ENCODE peak calls at places on chromosomes 3 and 15, in eight cellular contexts. B is H54, N is IMR-90, M is Peyer's patch, L is heart left ventricle, W is ovary, Q is lower leg skin, Y is endothelial cell of umbilical vein. O is an unnamed sample.
A peak's percentile ranks its signal among the peaks of the same experiment; 100 is the strongest.

GRCh38 chr3:195060531-195061385 is 210.2 kb downstream of the XXYLT1 start:
- DNase-seq in B (no peak), N (no peak), W (no peak), M (peak; percentile 36), L (no peak), Y (no peak), Q (no peak), O (no peak)

GRCh38 chr15:77031376-77032050 is 36.6 kb downstream of the PSTPIP1 start:
- DNase-seq in L (peak; percentile 17), M (peak; percentile 46), N (peak; percentile 44), W (no peak), Q (no peak), Y (no peak), B (no peak), O (no peak)

GRCh38 chr15:40065166-40065565 is 26.2 kb upstream of the SRP14 start:
- DNase-seq in L (no peak), M (no peak), B (no peak), W (no peak), Q (no peak), N (no peak), Y (no peak), O (no peak)

GRCh38 chr3:192915306-192915705 is 2.4 kb downstream of the MB21D2 start:
- DNase-seq in Y (peak; percentile 32), B (no peak), N (peak; percentile 68), W (no peak), M (no peak), Q (no peak), L (no peak), O (no peak)

GRCh38 chr3:106176734-106177133 is 307.9 kb upstream of the CBLB start:
- DNase-seq in B (no peak), Y (peak; percentile 5), N (peak; percentile 23), M (no peak), L (no peak), W (no peak), Q (no peak), O (no peak)

GRCh38 chr3:66803206-66803605 is 194.9 kb upstream of the KBTBD8 start:
- DNase-seq in N (no peak), M (no peak), W (no peak), Y (peak; percentile 17), L (no peak), B (peak; percentile 7), Q (no peak), O (no peak)

GRCh38 chr3:8595252-8595934 is 49.2 kb downstream of the SSUH2 start:
- DNase-seq in B (no peak), Y (no peak), Q (no peak), L (no peak), N (no peak), W (no peak), M (no peak), O (no peak)

GRCh38 chr3:108838411-108838810 is 15.8 kb downstream of the TRAT1 start:
- DNase-seq in N (no peak), B (no peak), M (no peak), Y (no peak), L (no peak), W (no peak), Q (no peak), O (no peak)

GRCh38 chr3:60064210-60065178 is 1014.7 kb upstream of the CFAP20DC start:
- DNase-seq in B (no peak), N (peak; percentile 61), L (no peak), W (no peak), Y (no peak), Q (no peak), M (no peak), O (no peak)

GRCh38 chr15:77025941-77026411 is 31.1 kb downstream of the PSTPIP1 start:
- DNase-seq in M (peak; percentile 34), W (peak; percentile 10), Q (no peak), Y (no peak), N (no peak), B (no peak), L (no peak), O (no peak)

GRCh38 chr3:179977356-179977755 is 59.4 kb downstream of the PEX5L start:
- DNase-seq in M (no peak), W (no peak), Y (no peak), L (no peak), B (no peak), Q (no peak), N (no peak), O (no peak)

GRCh38 chr15:90451215-90451850 is 63.3 kb downstream of the IQGAP1 start:
- DNase-seq in W (no peak), B (no peak), L (no peak), N (peak; percentile 87), Q (no peak), Y (no peak), M (no peak), O (no peak)

GRCh38 chr3:40615110-40615915 is 90.6 kb downstream of the ZNF621 start:
- DNase-seq in N (no peak), Q (no peak), B (no peak), Y (no peak), M (no peak), W (no peak), L (no peak), O (no peak)

GRCh38 chr3:50623840-50624474 is 7.0 kb downstream of the MAPKAPK3 start:
- DNase-seq in M (no peak), L (no peak), Y (peak; percentile 40), Q (no peak), W (no peak), B (no peak), N (peak; percentile 22), O (no peak)

GRCh38 chr3:1823867-1824266 is 274.8 kb upstream of the CNTN4 start:
- DNase-seq in B (no peak), Y (no peak), Q (no peak), W (no peak), N (no peak), L (no peak), M (no peak), O (no peak)

GRCh38 chr15:81531141-81531592 is 157.2 kb upstream of the TMC3 start:
- DNase-seq in L (no peak), Q (no peak), B (no peak), M (no peak), Y (peak; percentile 98), W (no peak), N (peak; percentile 10), O (no peak)

GRCh38 chr15:52800852-52801747 is 11.0 kb upstream of the ONECUT1 start:
- DNase-seq in Q (no peak), N (no peak), W (no peak), L (no peak), Y (no peak), M (no peak), B (no peak), O (no peak)

GRCh38 chr3:32276279-32276841 is 37.9 kb downstream of the CMTM8 start:
- DNase-seq in Q (peak; percentile 35), N (peak; percentile 8), Y (peak; percentile 60), M (no peak), W (no peak), L (no peak), B (no peak), O (no peak)

DNA sequence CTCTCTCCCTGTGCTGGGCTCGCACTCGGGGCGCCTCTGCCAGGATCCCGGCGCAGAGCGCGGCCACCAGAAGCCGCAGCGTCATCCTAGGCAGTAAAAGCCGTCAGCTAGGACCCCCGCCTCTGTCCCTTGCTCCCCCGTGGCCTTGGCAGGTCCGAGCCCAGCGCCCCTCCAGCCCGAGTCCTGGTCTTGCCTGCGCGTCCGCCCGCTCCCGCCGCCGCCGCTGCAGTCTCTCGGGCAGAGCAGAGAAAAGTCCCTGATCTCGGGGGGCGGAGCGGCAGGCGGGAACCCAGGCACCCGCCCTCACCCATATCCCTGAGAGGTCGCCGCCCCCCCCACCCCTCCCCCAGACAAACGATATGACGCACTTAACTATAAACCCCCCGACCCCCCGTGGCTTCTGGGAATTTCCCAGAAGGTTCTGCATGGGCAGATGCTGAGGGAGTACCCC is at the start of gene COL7A1:
- DNase-seq in W (peak; percentile 54), N (no peak), L (no peak), Y (no peak), Q (no peak), M (no peak), B (no peak), O (no peak)
- TF ChIP-seq POLR2A in W (no peak), N (peak; percentile 36), L (no peak), Y (no peak), Q (no peak), M (no peak), B (peak; percentile 86), O (no peak)

DNA sequence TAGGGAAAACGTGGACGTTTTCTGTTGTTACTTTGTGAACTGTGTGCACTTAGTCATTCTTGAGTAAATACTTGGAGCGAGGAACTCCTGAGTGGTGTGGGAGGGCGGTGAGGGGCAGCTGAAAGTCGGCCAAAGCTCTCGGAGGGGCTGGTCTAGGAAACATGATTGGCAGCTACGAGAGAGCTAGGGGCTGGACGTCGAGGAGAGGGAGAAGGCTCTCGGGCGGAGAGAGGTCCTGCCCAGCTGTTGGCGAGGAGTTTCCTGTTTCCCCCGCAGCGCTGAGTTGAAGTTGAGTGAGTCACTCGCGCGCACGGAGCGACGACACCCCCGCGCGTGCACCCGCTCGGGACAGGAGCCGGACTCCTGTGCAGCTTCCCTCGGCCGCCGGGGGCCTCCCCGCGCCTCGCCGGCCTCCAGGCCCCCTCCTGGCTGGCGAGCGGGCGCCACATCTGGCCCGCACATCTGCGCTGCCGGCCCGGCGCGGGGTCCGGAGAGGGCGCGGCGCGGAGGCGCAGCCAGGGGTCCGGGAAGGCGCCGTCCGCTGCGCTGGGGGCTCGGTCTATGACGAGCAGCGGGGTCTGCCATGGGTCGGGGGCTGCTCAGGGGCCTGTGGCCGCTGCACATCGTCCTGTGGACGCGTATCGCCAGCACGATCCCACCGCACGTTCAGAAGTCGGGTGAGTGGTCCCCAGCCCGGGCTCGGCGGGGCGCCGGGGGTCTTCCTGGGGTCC is at the start of gene TGFBR2:
- DNase-seq in L (peak; percentile 98), W (peak; percentile 90), M (peak; percentile 93), Y (peak; percentile 100), N (peak; percentile 99), Q (peak; percentile 95), B (peak; percentile 88), O (peak; percentile 88)
- TF ChIP-seq POLR2A in L (peak; percentile 94), W (peak; percentile 76), M (peak; percentile 82), Y (peak; percentile 79), N (peak; percentile 41), Q (peak; percentile 70), B (peak; percentile 54), O (peak; percentile 66)

DNA sequence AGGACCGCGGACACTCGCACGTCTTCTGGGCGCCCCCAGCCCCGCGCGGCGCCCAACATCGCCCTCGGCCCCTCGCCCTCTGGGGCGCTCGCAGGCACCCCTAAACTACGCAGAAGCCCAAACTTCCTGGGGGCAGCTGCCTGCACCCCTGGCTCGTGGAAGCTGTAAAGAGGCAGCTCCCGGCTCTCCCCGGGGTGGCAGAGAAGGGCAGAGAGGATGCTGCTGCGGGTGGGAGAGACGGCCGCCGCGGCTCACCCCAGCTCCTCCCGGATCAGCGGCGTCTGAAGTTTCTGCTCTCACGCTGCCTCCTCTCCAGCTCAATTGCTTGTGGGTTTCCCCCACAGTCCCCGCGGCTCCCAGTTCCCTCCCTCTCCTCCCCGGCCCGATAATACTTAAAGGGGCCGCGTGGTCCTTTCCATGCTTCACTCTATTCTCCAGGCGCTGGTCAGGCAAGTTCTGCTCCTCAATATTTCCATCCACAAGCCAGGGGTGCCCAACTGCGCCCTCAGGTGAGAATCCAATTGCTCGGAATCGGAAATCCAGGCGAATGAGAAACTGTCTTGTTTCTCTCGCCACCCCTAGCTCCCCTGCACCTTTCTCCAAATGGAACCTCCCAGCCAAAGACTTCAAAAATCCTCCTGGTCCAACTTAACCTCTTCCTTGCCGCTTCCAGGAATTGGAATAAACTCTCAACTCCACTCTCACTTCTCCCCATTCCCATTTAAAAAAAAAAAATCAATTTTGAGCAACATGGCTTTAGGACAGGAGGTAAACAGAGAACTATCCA is 748.5 kb downstream of the ROBO1 start:
- DNase-seq in L (peak; percentile 78), N (peak; percentile 93), Q (peak; percentile 78), B (peak; percentile 64), Y (peak; percentile 81), M (peak; percentile 77), W (peak; percentile 82), O (peak; percentile 67)
- TF ChIP-seq POLR2A in L (peak; percentile 45), N (peak; percentile 94), Q (no peak), B (peak; percentile 90), Y (peak; percentile 54), M (peak; percentile 22), W (peak; percentile 45), O (no peak)

GRCh38 chr3:12994607-12995388 is 78.4 kb downstream of the IQSEC1 start:
- DNase-seq in M (peak; percentile 91), N (peak; percentile 72), L (peak; percentile 92), B (peak; percentile 96), Q (peak; percentile 73), W (peak; percentile 91), Y (peak; percentile 79), O (peak; percentile 93)
- TF ChIP-seq POLR2A in M (peak; percentile 56), N (no peak), L (peak; percentile 61), B (no peak), Q (no peak), W (peak; percentile 67), Y (no peak), O (peak; percentile 72)

O was measured in erythroblast.